ENCODE peak calls at places on chromosomes 5 and 9, in seven cellular contexts. S is AG09319; L is T-helper 2 cell; T is cardiac muscle cell; G is stimulated activated naive CD8-positive, alpha-beta T cell treated with anti-CD3 and anti-CD28 coated beads, Interleukin-15, Interleukin-2, amounts not matched to agents 100 U/mL and 50 U/mL, for 24 hours; W is NCI-H524; B is upper lobe of right lung. Y is an unnamed sample.

GRCh38 chr5:73686912-73687311 is 60.9 kb downstream of the ARHGEF28 start:
- DNase-seq in S (no peak), L (no peak), T (no peak), G (no peak), W (no peak), B (no peak), Y (no peak)

GRCh38 chr9:97906236-97906831 is 16.0 kb downstream of the TRMO start:
- DNase-seq in S (no peak), L (peak), T (peak), G (no peak), W (no peak), B (peak), Y (no peak)

GRCh38 chr5:180377556-180378197 is 24.5 kb upstream of the GFPT2 start:
- DNase-seq in S (no peak), L (no peak), T (no peak), G (no peak), W (no peak), B (no peak), Y (no peak)

GRCh38 chr9:99171225-99172128 is 50.3 kb downstream of the ALG2 start:
- DNase-seq in S (no peak), L (no peak), T (no peak), G (no peak), W (peak), B (no peak), Y (no peak)

GRCh38 chr5:42555010-42555409 is 131.8 kb downstream of the GHR start:
- DNase-seq in S (no peak), L (no peak), T (no peak), G (no peak), W (no peak), B (no peak), Y (no peak)

GRCh38 chr5:142211013-142211412 is 102.4 kb downstream of the NDFIP1 start:
- DNase-seq in S (no peak), L (no peak), T (no peak), G (no peak), W (no peak), B (no peak), Y (no peak)

GRCh38 chr5:138305797-138306196 is 25.8 kb downstream of the CDC25C start:
- DNase-seq in S (no peak), L (no peak), T (no peak), G (no peak), W (peak), B (no peak), Y (no peak)

GRCh38 chr5:72441094-72441723 is 66.0 kb downstream of the ZNF366 start:
- DNase-seq in S (no peak), L (no peak), T (no peak), G (no peak), W (no peak), B (no peak), Y (no peak)

GRCh38 chr5:168176251-168176650 is 115.2 kb upstream of the WWC1 start:
- DNase-seq in S (no peak), L (no peak), T (no peak), G (no peak), W (no peak), B (no peak), Y (no peak)

GRCh38 chr9:96236854-96237545 is 65.0 kb downstream of the HSD17B3 start:
- DNase-seq in S (no peak), L (no peak), T (peak), G (no peak), W (peak), B (no peak), Y (no peak)

GRCh38 chr9:21993893-21994525 is at the start of gene CDKN2A:
- DNase-seq in S (no peak), L (peak), T (peak), G (peak), W (peak), B (peak), Y (peak)

GRCh38 chr5:103450333-103451061 is 112.1 kb downstream of the NUDT12 start:
- DNase-seq in S (no peak), L (no peak), T (peak), G (no peak), W (no peak), B (no peak), Y (no peak)

GRCh38 chr5:74434124-74434899 is 206.2 kb downstream of the ENC1 start:
- DNase-seq in S (no peak), L (no peak), T (peak), G (no peak), W (no peak), B (no peak), Y (no peak)

GRCh38 chr5:801472-801871 is 16.9 kb upstream of the ZDHHC11B start:
- DNase-seq in S (no peak), L (no peak), T (no peak), G (no peak), W (no peak), B (no peak), Y (no peak)

GRCh38 chr5:86403190-86403589 is 214.6 kb upstream of the COX7C start:
- DNase-seq in S (no peak), L (no peak), T (no peak), G (no peak), W (no peak), B (no peak), Y (no peak)

GRCh38 chr9:124522121-124523098 is 15.2 kb upstream of the NR5A1 start:
- DNase-seq in S (no peak), L (no peak), T (no peak), G (no peak), W (peak), B (no peak), Y (no peak)

GRCh38 chr9:82604947-82605656 is 457.8 kb downstream of the RASEF start:
- DNase-seq in S (no peak), L (no peak), T (peak), G (no peak), W (no peak), B (no peak), Y (no peak)

GRCh38 chr9:36125062-36125855 is 11.3 kb upstream of the GLIPR2 start:
- DNase-seq in S (no peak), L (no peak), T (no peak), G (no peak), W (no peak), B (no peak), Y (no peak)

GRCh38 chr9:31394040-31394473 is 990.4 kb upstream of the ACO1 start:
- DNase-seq in S (no peak), L (no peak), T (peak), G (no peak), W (peak), B (no peak), Y (no peak)

GRCh38 chr9:3528466-3528865 is 2.7 kb upstream of the RFX3 start:
- DNase-seq in S (no peak), L (peak), T (no peak), G (peak), W (no peak), B (no peak), Y (peak)

GRCh38 chr9:86766912-86767311 is 180.4 kb downstream of the GAS1 start:
- DNase-seq in S (peak), L (no peak), T (peak), G (no peak), W (no peak), B (no peak), Y (no peak)

GRCh38 chr5:159057426-159057825 is 42.3 kb downstream of the EBF1 start:
- DNase-seq in S (no peak), L (no peak), T (no peak), G (no peak), W (no peak), B (no peak), Y (no peak)

GRCh38 chr5:9582406-9582805 is 36.5 kb upstream of the SEMA5A start:
- DNase-seq in S (no peak), L (no peak), T (no peak), G (no peak), W (no peak), B (no peak), Y (no peak)

GRCh38 chr5:175712681-175713085 is 54.8 kb downstream of the HRH2 start:
- DNase-seq in S (no peak), L (no peak), T (no peak), G (no peak), W (peak), B (peak), Y (no peak)

GRCh38 chr9:20382460-20383071 is 239.7 kb downstream of the MLLT3 start:
- DNase-seq in S (peak), L (no peak), T (peak), G (no peak), W (peak), B (no peak), Y (no peak)